ENCODE peak calls at places on chromosomes 2 and 18, in four cellular contexts. One of them, this sample, is unnamed.

GRCh38 chr18:31424383-31424988 is 23.1 kb upstream of the DSG3 start:
- DNase-seq in lower lobe of right lung: no peak
- DNase-seq in CD4-positive, CD25-positive, alpha-beta regulatory T cell: no peak
- DNase-seq in endothelial cell of umbilical vein: no peak
- DNase-seq in this sample: no peak

GRCh38 chr2:218882866-218883366 is 2.3 kb downstream of the WNT10A start:
- DNase-seq in endothelial cell of umbilical vein: no peak
- DNase-seq in lower lobe of right lung: no peak
- DNase-seq in CD4-positive, CD25-positive, alpha-beta regulatory T cell: no peak
- DNase-seq in this sample: no peak

GRCh38 chr2:237967463-237967871 is 653 bp downstream of the UBE2F start:
- DNase-seq in CD4-positive, CD25-positive, alpha-beta regulatory T cell: no peak
- DNase-seq in endothelial cell of umbilical vein: peak
- DNase-seq in lower lobe of right lung: peak
- DNase-seq in this sample: peak

GRCh38 chr2:30421551-30422436 is 25.3 kb upstream of the LCLAT1 start:
- DNase-seq in lower lobe of right lung: no peak
- DNase-seq in CD4-positive, CD25-positive, alpha-beta regulatory T cell: no peak
- DNase-seq in endothelial cell of umbilical vein: no peak
- DNase-seq in this sample: peak

GRCh38 chr2:18645315-18645714 is 55.9 kb upstream of the NT5C1B start:
- DNase-seq in CD4-positive, CD25-positive, alpha-beta regulatory T cell: no peak
- DNase-seq in endothelial cell of umbilical vein: no peak
- DNase-seq in lower lobe of right lung: no peak
- DNase-seq in this sample: no peak

GRCh38 chr2:158973511-158973956 is 5.1 kb downstream of the TANC1 start:
- DNase-seq in CD4-positive, CD25-positive, alpha-beta regulatory T cell: no peak
- DNase-seq in endothelial cell of umbilical vein: no peak
- DNase-seq in lower lobe of right lung: no peak
- DNase-seq in this sample: no peak

GRCh38 chr18:25862881-25863600 is 227.4 kb downstream of the SS18 start:
- DNase-seq in endothelial cell of umbilical vein: no peak
- DNase-seq in CD4-positive, CD25-positive, alpha-beta regulatory T cell: no peak
- DNase-seq in lower lobe of right lung: no peak
- DNase-seq in this sample: no peak

GRCh38 chr2:57542081-57542480 is 504.5 kb upstream of the VRK2 start:
- DNase-seq in endothelial cell of umbilical vein: no peak
- DNase-seq in lower lobe of right lung: no peak
- DNase-seq in CD4-positive, CD25-positive, alpha-beta regulatory T cell: no peak
- DNase-seq in this sample: no peak

GRCh38 chr2:950627-950992 is at the start of gene SNTG2:
- DNase-seq in endothelial cell of umbilical vein: no peak
- DNase-seq in lower lobe of right lung: no peak
- DNase-seq in CD4-positive, CD25-positive, alpha-beta regulatory T cell: no peak
- DNase-seq in this sample: peak

GRCh38 chr2:146370821-146371220 is 1474.0 kb upstream of the ACVR2A start:
- DNase-seq in lower lobe of right lung: no peak
- DNase-seq in CD4-positive, CD25-positive, alpha-beta regulatory T cell: no peak
- DNase-seq in endothelial cell of umbilical vein: no peak
- DNase-seq in this sample: no peak

DNA sequence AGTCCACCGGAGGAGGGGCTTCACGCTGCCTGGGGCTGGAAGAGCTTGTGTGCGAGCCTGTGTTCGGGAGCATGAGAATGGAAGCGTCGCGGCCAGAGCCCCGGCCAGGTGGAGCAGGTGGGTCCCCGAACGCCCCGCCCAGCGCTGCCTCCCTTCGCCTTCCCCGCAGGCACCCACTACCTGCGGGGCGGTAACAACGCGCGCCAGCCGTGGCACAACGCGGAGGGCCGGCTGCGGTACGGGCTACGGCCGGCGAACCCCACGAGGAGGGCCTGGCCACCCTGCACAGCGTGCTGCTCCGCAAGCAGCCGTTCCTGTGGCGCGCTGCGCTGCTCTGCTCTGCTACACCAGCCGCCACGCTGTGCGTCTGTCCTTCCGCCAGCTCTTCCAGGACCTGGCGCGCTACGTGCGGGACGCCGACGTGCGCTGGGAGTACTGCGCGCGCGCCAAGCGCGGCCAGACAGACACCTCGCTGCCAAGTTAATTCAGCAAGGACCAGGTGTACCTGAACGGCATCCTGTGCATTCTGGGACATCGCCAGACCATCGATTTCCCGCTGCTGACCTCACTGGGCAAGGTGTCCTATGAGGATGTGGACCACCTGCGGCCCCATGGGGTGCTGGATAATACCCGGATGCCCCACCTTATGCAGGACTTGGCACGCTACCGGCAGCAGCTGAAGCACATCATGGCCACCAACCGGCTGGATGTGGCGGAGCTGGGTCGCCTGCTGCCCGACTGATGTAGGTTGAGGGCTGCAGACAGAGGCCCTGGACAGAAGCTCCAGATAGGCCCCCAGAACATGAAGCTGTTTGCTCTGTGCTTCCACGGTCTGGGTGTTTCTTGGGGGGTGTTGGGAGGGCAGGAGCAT is 200.6 kb downstream of the NAPG start:
- DNase-seq in CD4-positive, CD25-positive, alpha-beta regulatory T cell: no peak
- DNase-seq in lower lobe of right lung: no peak
- DNase-seq in endothelial cell of umbilical vein: no peak
- DNase-seq in this sample: no peak
- H3K4me3 ChIP-seq in CD4-positive, CD25-positive, alpha-beta regulatory T cell: no peak
- H3K4me3 ChIP-seq in lower lobe of right lung: peak
- H3K4me3 ChIP-seq in endothelial cell of umbilical vein: no peak
- H3K4me3 ChIP-seq in this sample: no peak

GRCh38 chr2:196586511-196586991 is 53.0 kb upstream of the CCDC150 start:
- DNase-seq in endothelial cell of umbilical vein: peak
- DNase-seq in lower lobe of right lung: no peak
- DNase-seq in CD4-positive, CD25-positive, alpha-beta regulatory T cell: no peak
- DNase-seq in this sample: no peak
- H3K4me3 ChIP-seq in endothelial cell of umbilical vein: no peak
- H3K4me3 ChIP-seq in lower lobe of right lung: no peak
- H3K4me3 ChIP-seq in CD4-positive, CD25-positive, alpha-beta regulatory T cell: no peak
- H3K4me3 ChIP-seq in this sample: no peak

GRCh38 chr2:165864353-165864752 is 70.3 kb upstream of the GALNT3 start:
- DNase-seq in lower lobe of right lung: no peak
- DNase-seq in CD4-positive, CD25-positive, alpha-beta regulatory T cell: no peak
- DNase-seq in endothelial cell of umbilical vein: no peak
- DNase-seq in this sample: no peak

GRCh38 chr2:165857881-165858280 is 63.8 kb upstream of the GALNT3 start:
- DNase-seq in endothelial cell of umbilical vein: no peak
- DNase-seq in CD4-positive, CD25-positive, alpha-beta regulatory T cell: no peak
- DNase-seq in lower lobe of right lung: no peak
- DNase-seq in this sample: no peak

GRCh38 chr2:165868211-165868610 is 74.2 kb upstream of the GALNT3 start:
- DNase-seq in CD4-positive, CD25-positive, alpha-beta regulatory T cell: no peak
- DNase-seq in lower lobe of right lung: no peak
- DNase-seq in endothelial cell of umbilical vein: peak
- DNase-seq in this sample: no peak

DNA sequence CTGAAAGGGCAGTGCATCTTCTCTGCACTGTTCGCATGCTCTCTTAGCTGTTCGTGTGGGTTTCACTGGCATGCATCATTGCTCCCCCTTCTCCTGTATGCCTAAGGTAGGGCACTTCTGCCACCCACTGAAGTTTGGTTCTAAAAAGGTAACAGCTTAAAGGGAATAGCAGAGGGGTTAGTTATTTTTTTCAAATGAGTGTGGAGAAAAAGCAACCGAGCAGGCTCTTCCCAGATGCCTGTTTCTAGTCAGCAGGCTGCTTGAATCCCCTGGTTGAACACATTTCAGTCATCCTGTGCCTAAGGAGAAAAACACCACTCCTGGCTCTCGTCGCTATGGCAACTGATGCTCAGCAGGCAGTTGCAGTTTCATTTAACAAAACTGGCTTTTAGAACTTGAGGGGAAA is 69.8 kb upstream of the GALNT3 start:
- DNase-seq in lower lobe of right lung: no peak
- DNase-seq in CD4-positive, CD25-positive, alpha-beta regulatory T cell: no peak
- DNase-seq in endothelial cell of umbilical vein: no peak
- DNase-seq in this sample: no peak
- H3K4me3 ChIP-seq in lower lobe of right lung: no peak
- H3K4me3 ChIP-seq in CD4-positive, CD25-positive, alpha-beta regulatory T cell: no peak
- H3K4me3 ChIP-seq in endothelial cell of umbilical vein: no peak
- H3K4me3 ChIP-seq in this sample: no peak

DNA sequence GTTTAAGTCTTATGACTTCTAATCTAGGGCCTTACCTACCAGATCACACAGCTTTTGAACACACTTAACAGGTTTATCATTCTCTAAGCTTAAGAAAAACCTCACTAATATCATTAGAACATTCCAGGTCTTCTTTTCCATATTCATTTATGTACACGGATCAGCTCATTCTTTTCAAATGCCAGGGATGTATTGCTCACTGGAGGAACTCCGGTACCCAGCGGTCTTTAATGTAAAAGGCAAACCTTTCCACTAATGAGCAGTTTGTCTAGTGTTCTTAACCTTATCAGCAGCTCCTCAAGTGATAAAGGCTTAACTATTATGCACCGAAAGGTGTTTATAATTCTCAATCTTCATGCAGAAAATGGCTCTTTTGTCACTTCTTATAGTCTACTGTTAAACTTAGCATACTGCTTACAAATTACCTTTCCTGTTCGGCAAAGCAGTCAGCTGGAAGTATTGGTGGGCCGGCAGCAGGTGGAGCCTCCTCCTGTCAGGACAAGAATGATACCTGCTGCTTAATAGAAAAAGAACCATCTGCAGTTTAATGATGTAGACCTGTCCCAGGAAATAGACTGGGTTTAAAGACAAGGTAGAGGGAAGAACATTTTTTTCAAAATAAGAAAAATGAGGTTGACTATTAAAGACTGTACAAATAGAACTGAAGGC is 142.7 kb downstream of the FIGN start:
- DNase-seq in CD4-positive, CD25-positive, alpha-beta regulatory T cell: no peak
- DNase-seq in endothelial cell of umbilical vein: no peak
- DNase-seq in lower lobe of right lung: no peak
- DNase-seq in this sample: no peak
- H3K4me3 ChIP-seq in CD4-positive, CD25-positive, alpha-beta regulatory T cell: no peak
- H3K4me3 ChIP-seq in endothelial cell of umbilical vein: no peak
- H3K4me3 ChIP-seq in lower lobe of right lung: no peak
- H3K4me3 ChIP-seq in this sample: no peak

GRCh38 chr2:108594982-108595464 is 60.8 kb downstream of the LIMS1 start:
- DNase-seq in endothelial cell of umbilical vein: peak
- DNase-seq in CD4-positive, CD25-positive, alpha-beta regulatory T cell: no peak
- DNase-seq in lower lobe of right lung: no peak
- DNase-seq in this sample: no peak

GRCh38 chr2:108591163-108591562 is 56.9 kb downstream of the LIMS1 start:
- DNase-seq in lower lobe of right lung: peak
- DNase-seq in endothelial cell of umbilical vein: no peak
- DNase-seq in CD4-positive, CD25-positive, alpha-beta regulatory T cell: no peak
- DNase-seq in this sample: no peak

GRCh38 chr2:108593547-108594098 is 59.4 kb downstream of the LIMS1 start:
- DNase-seq in CD4-positive, CD25-positive, alpha-beta regulatory T cell: no peak
- DNase-seq in endothelial cell of umbilical vein: peak
- DNase-seq in lower lobe of right lung: no peak
- DNase-seq in this sample: no peak

GRCh38 chr2:108589786-108590185 is 55.5 kb downstream of the LIMS1 start:
- DNase-seq in lower lobe of right lung: no peak
- DNase-seq in CD4-positive, CD25-positive, alpha-beta regulatory T cell: no peak
- DNase-seq in endothelial cell of umbilical vein: peak
- DNase-seq in this sample: no peak

DNA sequence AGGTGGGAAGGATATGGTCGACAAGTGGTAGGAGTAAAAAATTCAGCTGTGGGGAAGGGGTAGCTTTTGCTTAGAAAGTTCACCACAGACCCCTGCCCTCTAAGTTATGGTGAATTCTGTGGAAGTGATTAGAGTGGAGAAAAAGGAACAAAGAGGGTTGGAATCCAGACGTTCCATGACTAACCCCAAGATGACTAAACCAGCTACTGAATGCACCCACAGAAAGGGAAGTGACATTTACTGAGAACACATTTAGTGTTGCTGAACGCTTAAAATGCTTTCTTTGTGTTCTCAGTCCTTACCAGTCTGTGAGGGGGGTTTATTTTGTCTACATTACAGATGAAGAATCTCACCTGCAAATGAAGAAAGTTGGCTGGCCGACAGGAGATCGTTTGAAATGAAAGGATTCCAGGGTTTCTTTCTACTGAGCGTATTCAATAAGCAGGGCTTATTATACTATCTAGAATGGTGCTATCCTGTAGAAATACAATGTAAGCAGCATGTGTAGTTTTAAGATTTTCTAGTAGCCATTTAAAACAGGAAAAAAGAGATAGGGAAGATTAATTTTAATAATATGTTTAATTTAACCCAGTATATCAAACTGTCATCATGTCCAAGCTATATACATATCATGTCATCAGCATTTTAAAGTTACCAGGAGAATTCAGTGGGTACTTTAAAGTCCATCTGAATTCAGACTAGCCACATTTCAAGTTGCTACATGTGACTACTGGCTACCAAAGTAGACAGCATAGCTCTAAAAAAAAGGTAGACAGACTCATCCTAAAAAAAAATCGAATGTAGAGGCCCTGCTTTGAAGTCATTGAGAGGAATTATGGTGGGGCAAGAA is 60.1 kb downstream of the LIMS1 start:
- DNase-seq in CD4-positive, CD25-positive, alpha-beta regulatory T cell: no peak
- DNase-seq in endothelial cell of umbilical vein: peak
- DNase-seq in lower lobe of right lung: no peak
- DNase-seq in this sample: no peak
- H3K4me3 ChIP-seq in CD4-positive, CD25-positive, alpha-beta regulatory T cell: no peak
- H3K4me3 ChIP-seq in endothelial cell of umbilical vein: no peak
- H3K4me3 ChIP-seq in lower lobe of right lung: no peak
- H3K4me3 ChIP-seq in this sample: no peak

GRCh38 chr2:67400560-67401464 is 3.7 kb downstream of the ETAA1 start:
- DNase-seq in CD4-positive, CD25-positive, alpha-beta regulatory T cell: no peak
- DNase-seq in endothelial cell of umbilical vein: peak
- DNase-seq in lower lobe of right lung: no peak
- DNase-seq in this sample: no peak
- H3K4me3 ChIP-seq in CD4-positive, CD25-positive, alpha-beta regulatory T cell: no peak
- H3K4me3 ChIP-seq in endothelial cell of umbilical vein: no peak
- H3K4me3 ChIP-seq in lower lobe of right lung: no peak
- H3K4me3 ChIP-seq in this sample: no peak

GRCh38 chr2:11495844-11496271 is 29.9 kb upstream of the E2F6 start:
- DNase-seq in CD4-positive, CD25-positive, alpha-beta regulatory T cell: no peak
- DNase-seq in lower lobe of right lung: no peak
- DNase-seq in endothelial cell of umbilical vein: no peak
- DNase-seq in this sample: no peak
- H3K4me3 ChIP-seq in CD4-positive, CD25-positive, alpha-beta regulatory T cell: no peak
- H3K4me3 ChIP-seq in lower lobe of right lung: no peak
- H3K4me3 ChIP-seq in endothelial cell of umbilical vein: no peak
- H3K4me3 ChIP-seq in this sample: no peak

DNA sequence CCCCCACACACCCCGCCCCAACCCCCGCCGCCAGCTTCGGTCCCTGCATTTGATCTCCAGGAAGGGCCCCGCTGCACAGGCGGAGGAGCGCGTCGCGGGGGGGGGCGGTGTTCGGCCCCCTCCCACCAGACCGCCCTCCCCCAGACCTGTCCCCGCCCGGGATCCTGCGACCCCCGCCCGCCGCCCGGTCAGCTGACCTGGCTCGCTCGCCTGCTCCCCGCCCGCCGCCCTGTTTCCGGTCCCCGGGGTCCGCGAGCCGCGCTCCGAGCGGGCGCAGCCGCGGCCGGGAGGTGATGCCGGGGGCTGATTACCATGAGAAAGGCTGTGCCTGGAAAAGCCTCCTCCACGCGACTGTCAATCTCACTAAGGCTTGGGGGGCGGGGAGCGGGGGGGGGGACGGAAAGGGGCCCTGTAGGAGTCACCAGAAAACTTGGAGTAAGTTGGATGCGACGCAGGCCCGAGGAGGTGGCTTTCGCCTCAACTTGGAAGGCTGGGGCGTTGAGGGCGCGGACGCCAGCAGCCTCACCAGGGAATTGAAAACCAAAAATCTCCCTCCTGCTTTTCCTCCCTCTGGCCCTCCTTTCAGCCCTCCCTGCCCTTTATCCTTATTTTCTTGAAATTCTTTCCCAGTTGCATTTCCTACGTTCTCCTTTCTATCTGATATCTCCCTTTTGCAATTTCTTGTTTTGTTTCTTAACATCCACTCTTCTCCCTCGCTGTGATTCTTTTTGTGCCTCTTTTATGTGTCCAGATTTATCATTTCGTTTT is 4.5 kb upstream of the ZEB2 start:
- DNase-seq in lower lobe of right lung: peak
- DNase-seq in endothelial cell of umbilical vein: no peak
- DNase-seq in CD4-positive, CD25-positive, alpha-beta regulatory T cell: no peak
- DNase-seq in this sample: no peak
- H3K4me3 ChIP-seq in lower lobe of right lung: peak
- H3K4me3 ChIP-seq in endothelial cell of umbilical vein: peak
- H3K4me3 ChIP-seq in CD4-positive, CD25-positive, alpha-beta regulatory T cell: no peak
- H3K4me3 ChIP-seq in this sample: no peak

This sample was measured in CD4-positive, alpha-beta memory T cell.